ENCODE peak calls at places on chromosome 10, in eight cellular contexts. One of them, this sample, is unnamed.

GRCh38 chr10:24251547-24251946 is 42.6 kb downstream of the KIAA1217 start:
- DNase-seq in stimulated activated CD8-positive, alpha-beta memory T cell treated with anti-CD3 and anti-CD28 coated beads, Interleukin-4, amount 100 ng/mL, for 4 hours: no peak
- DNase-seq in psoas muscle: no peak
- DNase-seq in small intestine: no peak
- DNase-seq in GDM1: no peak
- DNase-seq in stimulated activated CD4-positive, alpha-beta T cell treated with anti-CD3 and anti-CD28 coated beads, TNF-alpha, amount 100 ng/mL, for 48 hours: no peak
- DNase-seq in D721Med: no peak
- DNase-seq in cardiac muscle cell: no peak
- DNase-seq in this sample: no peak

GRCh38 chr10:43376046-43376635 is 4.7 kb downstream of the FXYD4 start:
- DNase-seq in GDM1: no peak
- DNase-seq in small intestine: no peak
- DNase-seq in cardiac muscle cell: no peak
- DNase-seq in psoas muscle: no peak
- DNase-seq in stimulated activated CD8-positive, alpha-beta memory T cell treated with anti-CD3 and anti-CD28 coated beads, Interleukin-4, amount 100 ng/mL, for 4 hours: no peak
- DNase-seq in D721Med: no peak
- DNase-seq in stimulated activated CD4-positive, alpha-beta T cell treated with anti-CD3 and anti-CD28 coated beads, TNF-alpha, amount 100 ng/mL, for 48 hours: no peak
- DNase-seq in this sample: no peak

GRCh38 chr10:17237915-17238444 is 9.9 kb downstream of the VIM start:
- DNase-seq in stimulated activated CD8-positive, alpha-beta memory T cell treated with anti-CD3 and anti-CD28 coated beads, Interleukin-4, amount 100 ng/mL, for 4 hours: no peak
- DNase-seq in cardiac muscle cell: no peak
- DNase-seq in psoas muscle: no peak
- DNase-seq in GDM1: no peak
- DNase-seq in stimulated activated CD4-positive, alpha-beta T cell treated with anti-CD3 and anti-CD28 coated beads, TNF-alpha, amount 100 ng/mL, for 48 hours: no peak
- DNase-seq in D721Med: no peak
- DNase-seq in small intestine: no peak
- DNase-seq in this sample: no peak

GRCh38 chr10:49611166-49611814 is 1.2 kb downstream of the SLC18A3 start:
- DNase-seq in small intestine: no peak
- DNase-seq in cardiac muscle cell: no peak
- DNase-seq in psoas muscle: no peak
- DNase-seq in GDM1: no peak
- DNase-seq in stimulated activated CD4-positive, alpha-beta T cell treated with anti-CD3 and anti-CD28 coated beads, TNF-alpha, amount 100 ng/mL, for 48 hours: no peak
- DNase-seq in stimulated activated CD8-positive, alpha-beta memory T cell treated with anti-CD3 and anti-CD28 coated beads, Interleukin-4, amount 100 ng/mL, for 4 hours: no peak
- DNase-seq in D721Med: peak
- DNase-seq in this sample: no peak

GRCh38 chr10:126549326-126549725 is 121.2 kb downstream of the C10orf90 start:
- DNase-seq in small intestine: no peak
- DNase-seq in stimulated activated CD4-positive, alpha-beta T cell treated with anti-CD3 and anti-CD28 coated beads, TNF-alpha, amount 100 ng/mL, for 48 hours: no peak
- DNase-seq in GDM1: no peak
- DNase-seq in cardiac muscle cell: no peak
- DNase-seq in stimulated activated CD8-positive, alpha-beta memory T cell treated with anti-CD3 and anti-CD28 coated beads, Interleukin-4, amount 100 ng/mL, for 4 hours: no peak
- DNase-seq in psoas muscle: no peak
- DNase-seq in D721Med: no peak
- DNase-seq in this sample: no peak

GRCh38 chr10:31242902-31243301 is 76.1 kb upstream of the ZEB1 start:
- DNase-seq in psoas muscle: peak
- DNase-seq in small intestine: no peak
- DNase-seq in D721Med: no peak
- DNase-seq in stimulated activated CD4-positive, alpha-beta T cell treated with anti-CD3 and anti-CD28 coated beads, TNF-alpha, amount 100 ng/mL, for 48 hours: peak
- DNase-seq in stimulated activated CD8-positive, alpha-beta memory T cell treated with anti-CD3 and anti-CD28 coated beads, Interleukin-4, amount 100 ng/mL, for 4 hours: peak
- DNase-seq in cardiac muscle cell: no peak
- DNase-seq in GDM1: peak
- DNase-seq in this sample: no peak

GRCh38 chr10:74924251-74924954 is 98.0 kb downstream of the KAT6B start:
- DNase-seq in GDM1: no peak
- DNase-seq in D721Med: no peak
- DNase-seq in small intestine: peak
- DNase-seq in stimulated activated CD8-positive, alpha-beta memory T cell treated with anti-CD3 and anti-CD28 coated beads, Interleukin-4, amount 100 ng/mL, for 4 hours: no peak
- DNase-seq in stimulated activated CD4-positive, alpha-beta T cell treated with anti-CD3 and anti-CD28 coated beads, TNF-alpha, amount 100 ng/mL, for 48 hours: no peak
- DNase-seq in cardiac muscle cell: no peak
- DNase-seq in psoas muscle: no peak
- DNase-seq in this sample: no peak

GRCh38 chr10:24419067-24419466 is 210.1 kb downstream of the KIAA1217 start:
- DNase-seq in GDM1: no peak
- DNase-seq in stimulated activated CD8-positive, alpha-beta memory T cell treated with anti-CD3 and anti-CD28 coated beads, Interleukin-4, amount 100 ng/mL, for 4 hours: no peak
- DNase-seq in cardiac muscle cell: no peak
- DNase-seq in small intestine: peak
- DNase-seq in stimulated activated CD4-positive, alpha-beta T cell treated with anti-CD3 and anti-CD28 coated beads, TNF-alpha, amount 100 ng/mL, for 48 hours: no peak
- DNase-seq in D721Med: no peak
- DNase-seq in psoas muscle: no peak
- DNase-seq in this sample: no peak

GRCh38 chr10:33331020-33331557 is 3.4 kb downstream of the NRP1 start:
- DNase-seq in GDM1: no peak
- DNase-seq in stimulated activated CD8-positive, alpha-beta memory T cell treated with anti-CD3 and anti-CD28 coated beads, Interleukin-4, amount 100 ng/mL, for 4 hours: no peak
- DNase-seq in cardiac muscle cell: no peak
- DNase-seq in psoas muscle: no peak
- DNase-seq in stimulated activated CD4-positive, alpha-beta T cell treated with anti-CD3 and anti-CD28 coated beads, TNF-alpha, amount 100 ng/mL, for 48 hours: no peak
- DNase-seq in small intestine: no peak
- DNase-seq in D721Med: no peak
- DNase-seq in this sample: no peak

GRCh38 chr10:86306628-86307278 is 59.8 kb downstream of the GRID1 start:
- DNase-seq in small intestine: no peak
- DNase-seq in D721Med: no peak
- DNase-seq in psoas muscle: no peak
- DNase-seq in stimulated activated CD4-positive, alpha-beta T cell treated with anti-CD3 and anti-CD28 coated beads, TNF-alpha, amount 100 ng/mL, for 48 hours: peak
- DNase-seq in cardiac muscle cell: peak
- DNase-seq in stimulated activated CD8-positive, alpha-beta memory T cell treated with anti-CD3 and anti-CD28 coated beads, Interleukin-4, amount 100 ng/mL, for 4 hours: no peak
- DNase-seq in GDM1: no peak
- DNase-seq in this sample: no peak

GRCh38 chr10:53314856-53315255 is 542.3 kb upstream of the MBL2 start:
- DNase-seq in stimulated activated CD8-positive, alpha-beta memory T cell treated with anti-CD3 and anti-CD28 coated beads, Interleukin-4, amount 100 ng/mL, for 4 hours: no peak
- DNase-seq in small intestine: no peak
- DNase-seq in cardiac muscle cell: peak
- DNase-seq in stimulated activated CD4-positive, alpha-beta T cell treated with anti-CD3 and anti-CD28 coated beads, TNF-alpha, amount 100 ng/mL, for 48 hours: no peak
- DNase-seq in GDM1: no peak
- DNase-seq in D721Med: no peak
- DNase-seq in psoas muscle: no peak
- DNase-seq in this sample: no peak

GRCh38 chr10:44660271-44660670 is 250.9 kb upstream of the TMEM72 start:
- DNase-seq in stimulated activated CD8-positive, alpha-beta memory T cell treated with anti-CD3 and anti-CD28 coated beads, Interleukin-4, amount 100 ng/mL, for 4 hours: no peak
- DNase-seq in small intestine: no peak
- DNase-seq in cardiac muscle cell: no peak
- DNase-seq in stimulated activated CD4-positive, alpha-beta T cell treated with anti-CD3 and anti-CD28 coated beads, TNF-alpha, amount 100 ng/mL, for 48 hours: no peak
- DNase-seq in GDM1: no peak
- DNase-seq in D721Med: no peak
- DNase-seq in psoas muscle: no peak
- DNase-seq in this sample: no peak

This sample was measured in GM18507.